ENCODE peak calls at places on chromosome 12, in seven cellular contexts. S is breast epithelium, M is heart left ventricle, J is stomach, K is IMR-90, W is mesenchymal stem cell, V is OCI-LY7. X is an unnamed sample.

GRCh38 chr12:132513458-132514135 is 23.6 kb downstream of the FBRSL1 start:
- DNase-seq in W (no peak), V (no peak), K (no peak), J (no peak), M (no peak), S (no peak), X (no peak)

GRCh38 chr12:31620311-31620710 is 29.4 kb upstream of the DENND5B start:
- DNase-seq in K (peak; percentile 8), M (no peak), J (no peak), S (no peak), W (no peak), V (no peak), X (no peak)

GRCh38 chr12:47312794-47313426 is 233.2 kb upstream of the AMIGO2 start:
- DNase-seq in K (no peak), W (no peak), J (no peak), M (no peak), S (no peak), V (peak; percentile 80), X (peak; percentile 22)

GRCh38 chr12:32609966-32610365 is 69.1 kb upstream of the DNM1L start:
- DNase-seq in W (no peak), S (no peak), M (no peak), V (no peak), K (no peak), J (no peak), X (peak; percentile 6)

GRCh38 chr12:23005387-23005786 is 380.4 kb downstream of the ETNK1 start:
- DNase-seq in M (no peak), K (no peak), W (no peak), J (no peak), V (no peak), S (no peak), X (no peak)

GRCh38 chr12:106128526-106129430 is 10.0 kb downstream of the NUAK1 start:
- DNase-seq in W (no peak), S (no peak), V (no peak), J (no peak), M (no peak), K (no peak), X (no peak)

GRCh38 chr12:12482150-12482761 is 80.4 kb downstream of the DUSP16 start:
- DNase-seq in W (no peak), M (no peak), V (no peak), K (no peak), S (no peak), J (no peak), X (no peak)

GRCh38 chr12:58645946-58646345 is 274.4 kb downstream of the LRIG3 start:
- DNase-seq in S (no peak), J (no peak), W (no peak), M (no peak), V (no peak), K (no peak), X (no peak)

GRCh38 chr12:59084758-59085383 is 164.6 kb upstream of the LRIG3 start:
- DNase-seq in W (peak; percentile 20), V (no peak), K (peak; percentile 65), M (no peak), J (no peak), S (peak; percentile 51), X (no peak)

GRCh38 chr12:109910254-109910968 is 10.3 kb downstream of the TCHP start:
- DNase-seq in M (no peak), V (no peak), W (no peak), S (no peak), J (no peak), K (no peak), X (no peak)

DNA sequence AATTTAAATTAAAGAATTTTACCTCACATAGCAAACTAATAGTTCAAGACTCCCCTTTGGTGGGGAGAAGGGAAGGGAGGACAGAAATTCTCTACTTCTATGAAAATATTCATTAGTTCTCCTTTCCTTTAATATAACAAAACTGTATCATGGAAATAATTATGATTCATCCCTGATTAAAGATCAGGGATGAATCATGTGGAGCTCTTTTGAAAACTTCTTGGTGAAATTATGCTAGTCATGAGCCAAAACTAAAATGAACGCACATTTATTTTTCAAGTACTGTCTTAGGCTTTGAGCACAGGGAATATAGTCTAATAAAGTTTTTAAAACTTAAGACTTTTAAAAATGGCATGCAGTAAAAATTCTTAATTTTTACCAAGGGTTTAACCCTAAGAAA is 17.1 kb downstream of the TMBIM4 start:
- DNase-seq in M (no peak), V (no peak), K (peak; percentile 56), W (no peak), J (no peak), S (no peak), X (no peak)
- H3K36me3 ChIP-seq in M (peaks cover 51% of the 10 kb centered on the region), V (peaks cover 35% of the 10 kb centered on the region), K (peaks cover 7% of the 10 kb centered on the region), W (peaks cover 3% of the 10 kb centered on the region), J (peaks cover 35% of the 10 kb centered on the region), S (no peaks in the 10 kb centered on the region), X (no peaks in the 10 kb centered on the region)

DNA sequence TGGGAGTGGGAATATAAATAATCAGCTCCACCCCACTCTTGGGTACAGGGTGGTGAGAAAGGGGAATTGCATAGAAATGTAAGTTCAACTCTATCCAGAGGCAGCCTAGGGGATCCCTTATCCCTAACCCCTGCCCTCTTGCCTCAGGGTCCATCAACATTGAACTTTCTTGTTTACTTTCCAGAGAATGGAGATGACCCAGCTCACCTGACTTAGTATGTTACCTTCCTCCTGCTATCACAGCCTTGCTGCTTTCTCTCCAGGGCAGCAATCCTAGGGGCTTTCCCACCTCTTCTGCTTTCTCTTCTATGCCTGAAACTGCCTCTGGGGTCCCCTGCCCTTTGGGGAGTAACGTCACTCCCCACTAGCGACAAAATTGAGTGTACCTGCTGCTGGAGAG is 2.7 kb downstream of the LRP1 start:
- DNase-seq in K (no peak), J (no peak), S (no peak), W (no peak), V (no peak), M (no peak), X (no peak)
- H3K4me3 ChIP-seq in K (peak overlapping the region; percentile 5), J (peak overlapping the region; percentile 13), S (peak overlapping the region; percentile 63), W (no peak overlapping the region), V (no peak overlapping the region), M (peak overlapping the region; percentile 94), X (no peak overlapping the region)

DNA sequence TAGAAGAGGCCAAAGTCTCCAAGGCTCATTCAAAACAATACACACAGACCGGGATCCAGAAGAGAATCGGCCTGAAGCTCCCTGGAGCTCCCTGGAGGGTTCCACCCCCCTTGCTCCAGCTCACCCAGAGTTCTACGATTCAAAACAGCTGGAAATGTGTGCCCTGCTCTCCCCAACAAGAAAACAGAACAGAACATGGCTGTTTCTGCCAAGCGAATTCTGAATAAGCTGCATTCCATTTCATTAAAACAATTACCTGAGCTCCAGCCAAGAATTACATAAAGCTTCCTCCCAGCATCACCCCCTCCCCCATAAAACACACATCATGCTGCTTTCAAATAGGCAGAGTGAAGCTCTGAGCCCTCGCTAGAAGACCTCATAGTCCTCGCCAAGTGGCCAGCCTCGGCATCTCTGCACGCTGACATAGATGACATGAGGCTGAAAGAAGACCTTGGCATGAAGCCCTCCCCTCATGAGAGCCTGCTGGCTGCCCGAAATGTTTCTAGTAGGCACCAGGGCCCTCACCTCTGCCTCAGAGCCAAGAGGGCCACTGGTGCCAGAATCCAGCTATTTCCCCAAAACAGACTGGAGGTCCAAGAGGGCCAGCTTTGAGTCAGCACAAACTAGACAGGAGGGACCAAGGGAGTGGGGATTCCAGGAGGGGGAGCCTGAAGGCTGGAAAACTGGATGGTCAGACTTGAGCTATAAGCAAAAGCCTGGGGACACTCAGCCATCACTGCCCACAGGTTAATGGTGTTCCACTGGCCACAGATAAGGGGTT is 8.3 kb downstream of the PXN start:
- DNase-seq in V (no peak), M (peak; percentile 74), W (no peak), S (no peak), J (peak; percentile 42), K (peak; percentile 93), X (no peak)
- H3K36me3 ChIP-seq in V (no peaks in the 10 kb centered on the region), M (peaks cover 13% of the 10 kb centered on the region), W (peaks cover 9% of the 10 kb centered on the region), S (no peaks in the 10 kb centered on the region), J (peaks cover 11% of the 10 kb centered on the region), K (peaks cover 9% of the 10 kb centered on the region), X (no peaks in the 10 kb centered on the region)

GRCh38 chr12:55940065-55940732 is 9.2 kb downstream of the DGKA start:
- DNase-seq in S (peak; percentile 87), J (peak; percentile 91), V (peak; percentile 88), W (peak; percentile 86), K (peak; percentile 81), M (peak; percentile 87), X (peak; percentile 73)
- H3K4me3 ChIP-seq in S (no peak overlapping the region), J (peak overlapping the region; percentile 5), V (no peak overlapping the region), W (no peak overlapping the region), K (no peak overlapping the region), M (peak overlapping the region; percentile 42), X (no peak overlapping the region)

GRCh38 chr12:124433147-124433874 is 134.1 kb downstream of the NCOR2 start:
- DNase-seq in K (no peak), J (peak; percentile 38), W (no peak), V (no peak), M (peak; percentile 82), S (peak; percentile 66), X (no peak)
- H3K36me3 ChIP-seq in K (peaks cover 39% of the 10 kb centered on the region), J (peaks cover 77% of the 10 kb centered on the region), W (peaks cover 86% of the 10 kb centered on the region), V (peaks cover 17% of the 10 kb centered on the region), M (peaks cover 54% of the 10 kb centered on the region), S (no peaks in the 10 kb centered on the region), X (peaks cover 43% of the 10 kb centered on the region)

GRCh38 chr12:116878567-116879508 is 2.4 kb downstream of the HRK start:
- DNase-seq in M (no peak), K (no peak), S (no peak), J (no peak), W (peak; percentile 18), V (no peak), X (no peak)
- H3K4me3 ChIP-seq in M (peak overlapping the region; percentile 60), K (no peak overlapping the region), S (peak overlapping the region; percentile 5), J (peak overlapping the region; percentile 26), W (peak overlapping the region; percentile 35), V (peak overlapping the region; percentile 76), X (no peak overlapping the region)

DNA sequence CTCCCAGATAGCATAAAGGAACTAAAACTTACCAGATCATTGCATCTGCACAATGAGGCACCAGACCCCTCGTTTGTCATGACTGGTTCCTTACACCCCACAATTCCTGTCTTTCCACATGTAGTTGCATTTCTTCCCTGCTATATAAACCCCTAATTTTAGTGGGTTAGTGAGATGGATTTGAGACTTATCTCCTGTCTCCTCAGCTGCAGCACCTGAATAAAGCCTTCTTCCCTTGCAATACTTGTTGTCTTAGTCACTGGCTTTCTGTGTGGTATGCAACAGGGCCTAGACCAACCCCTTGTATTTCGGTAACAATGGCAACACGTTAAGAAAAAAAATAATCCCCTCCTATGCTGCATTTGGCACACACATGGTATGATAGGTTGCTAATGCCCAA is 13.0 kb downstream of the NUP37 start:
- DNase-seq in K (no peak), V (no peak), J (no peak), M (no peak), S (no peak), W (no peak), X (no peak)
- H3K36me3 ChIP-seq in K (peaks cover 28% of the 10 kb centered on the region), V (peaks cover 95% of the 10 kb centered on the region), J (peaks cover 77% of the 10 kb centered on the region), M (peaks cover 75% of the 10 kb centered on the region), S (peaks cover 10% of the 10 kb centered on the region), W (peaks cover 19% of the 10 kb centered on the region), X (peaks cover 10% of the 10 kb centered on the region)

X was measured in GM06990.